ENCODE peak calls at places on chromosomes 4 and X, in nine cellular contexts. P, K, T, O, R, G, L, Q and D are unnamed samples.

GRCh38 chr4:1199556-1200331 is 27.4 kb upstream of the SPON2 start:
- DNase-seq in O (no peak), R (no peak), L (peak), Q (no peak), K (no peak), G (no peak), P (no peak), T (no peak), D (no peak)

GRCh38 chr4:119627267-119628190 is 1.1 kb downstream of the PDE5A start:
- DNase-seq in R (peak), T (peak), O (peak), P (no peak), L (peak), K (peak), G (peak), Q (no peak), D (peak)

GRCh38 chr4:59412739-59413138 is 1787.4 kb upstream of the ADGRL3 start:
- DNase-seq in O (no peak), L (no peak), G (no peak), T (no peak), Q (no peak), R (no peak), K (no peak), P (no peak), D (no peak)

GRCh38 chrX:136692271-136692670 is 44.3 kb downstream of the CD40LG start:
- DNase-seq in P (no peak), O (no peak), K (peak), G (no peak), Q (no peak), L (no peak), R (no peak), T (no peak), D (no peak)

GRCh38 chr4:37876156-37876555 is 14.7 kb upstream of the TBC1D1 start:
- DNase-seq in T (peak), O (no peak), G (no peak), R (no peak), K (no peak), P (no peak), Q (no peak), L (no peak), D (no peak)

GRCh38 chr4:16729361-16729760 is 169.1 kb downstream of the LDB2 start:
- DNase-seq in O (no peak), T (no peak), R (no peak), Q (no peak), K (no peak), G (no peak), P (no peak), L (no peak), D (no peak)

GRCh38 chr4:174084542-174084941 is 198.9 kb downstream of the FBXO8 start:
- DNase-seq in G (no peak), O (no peak), K (peak), Q (no peak), P (no peak), R (no peak), L (no peak), T (no peak), D (no peak)

GRCh38 chr4:122576261-122577188 is 44.3 kb downstream of the IL21 start:
- DNase-seq in Q (no peak), T (peak), K (peak), L (no peak), R (no peak), G (no peak), P (no peak), O (no peak), D (no peak)

GRCh38 chrX:31603411-31604120 is 531.7 kb upstream of the FTHL17 start:
- DNase-seq in T (peak), G (no peak), L (no peak), O (no peak), K (no peak), R (no peak), P (no peak), Q (no peak), D (no peak)

GRCh38 chrX:68428431-68428830 is 4.9 kb downstream of the OPHN1 start:
- DNase-seq in O (no peak), Q (no peak), P (no peak), L (no peak), T (peak), K (peak), R (no peak), G (no peak), D (no peak)

GRCh38 chr4:152436384-152436783 is 99.5 kb downstream of the FBXW7 start:
- DNase-seq in K (no peak), R (no peak), T (no peak), G (no peak), O (no peak), L (peak), P (no peak), Q (no peak), D (no peak)
- TF ChIP-seq CTCF in K (no peak), R (no peak), T (no peak), G (no peak), O (no peak), L (peak), P (no peak), Q (no peak), D (no peak)

GRCh38 chr4:167020410-167020809 is 213.9 kb downstream of the SPOCK3 start:
- DNase-seq in Q (no peak), P (no peak), L (peak), O (no peak), K (peak), G (no peak), R (no peak), T (no peak), D (no peak)
- TF ChIP-seq CTCF in Q (peak), P (no peak), L (peak), O (no peak), K (peak), G (no peak), R (no peak), T (no peak), D (no peak)

GRCh38 chrX:13955095-13955647 is 74.5 kb downstream of the GEMIN8 start:
- DNase-seq in R (no peak), L (no peak), T (no peak), G (no peak), Q (no peak), O (no peak), P (no peak), K (no peak), D (no peak)
- TF ChIP-seq CTCF in R (no peak), L (no peak), T (no peak), G (no peak), Q (no peak), O (no peak), P (no peak), K (no peak), D (no peak)

GRCh38 chrX:151153086-151153485 is 23.3 kb upstream of the GPR50 start:
- DNase-seq in T (peak), L (peak), R (no peak), O (no peak), K (peak), G (no peak), Q (peak), P (no peak), D (no peak)
- TF ChIP-seq CTCF in T (peak), L (peak), R (no peak), O (no peak), K (peak), G (no peak), Q (no peak), P (no peak), D (no peak)

DNA sequence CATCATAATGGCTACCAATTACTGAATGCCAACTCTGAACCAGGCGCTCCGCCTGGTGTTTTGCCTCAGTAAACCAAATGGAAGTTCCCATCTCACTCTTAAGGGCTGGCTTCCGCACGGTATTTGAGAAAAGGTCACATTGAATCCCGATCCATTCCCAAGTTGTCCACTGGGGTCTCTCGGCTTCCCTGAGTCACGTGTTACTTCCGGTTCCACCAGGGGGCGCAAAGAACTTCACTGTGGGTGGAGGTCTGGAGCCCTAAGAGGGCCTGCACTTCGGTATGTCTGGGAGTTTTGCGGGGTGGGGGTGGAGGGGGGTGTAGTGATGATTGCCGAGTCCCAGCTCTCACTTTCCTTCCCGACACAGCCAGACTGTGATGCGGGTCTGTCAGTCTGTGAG is 13.4 kb upstream of the NHS start:
- DNase-seq in O (no peak), R (no peak), G (no peak), K (no peak), P (no peak), T (no peak), L (peak), Q (no peak), D (no peak)
- TF ChIP-seq CTCF in O (no peak), R (no peak), G (no peak), K (no peak), P (no peak), T (peak), L (peak), Q (peak), D (peak)

DNA sequence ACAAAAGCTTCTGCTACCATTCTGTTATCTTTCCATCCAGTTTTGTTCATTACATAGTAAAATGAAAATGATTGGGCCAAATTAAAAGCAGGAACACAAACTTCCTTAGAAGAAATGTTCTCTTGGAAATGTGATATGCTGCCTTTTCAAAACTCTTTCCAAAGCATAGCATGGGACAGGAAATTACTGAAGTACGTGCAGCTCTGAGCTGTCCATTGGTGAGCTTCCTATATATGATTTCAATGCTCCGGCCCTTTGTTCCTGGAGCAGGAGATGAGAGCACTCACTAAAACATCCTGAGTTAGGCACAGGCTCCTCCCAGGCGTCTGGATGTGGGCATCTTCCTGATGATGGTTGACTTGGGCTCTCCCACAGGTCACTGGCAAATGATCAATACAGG is 33.0 kb upstream of the ANXA3 start:
- DNase-seq in P (no peak), O (no peak), G (no peak), R (no peak), T (no peak), K (peak), Q (no peak), L (no peak), D (no peak)
- TF ChIP-seq CTCF in P (no peak), O (no peak), G (no peak), R (no peak), T (no peak), K (no peak), Q (no peak), L (no peak), D (no peak)

DNA sequence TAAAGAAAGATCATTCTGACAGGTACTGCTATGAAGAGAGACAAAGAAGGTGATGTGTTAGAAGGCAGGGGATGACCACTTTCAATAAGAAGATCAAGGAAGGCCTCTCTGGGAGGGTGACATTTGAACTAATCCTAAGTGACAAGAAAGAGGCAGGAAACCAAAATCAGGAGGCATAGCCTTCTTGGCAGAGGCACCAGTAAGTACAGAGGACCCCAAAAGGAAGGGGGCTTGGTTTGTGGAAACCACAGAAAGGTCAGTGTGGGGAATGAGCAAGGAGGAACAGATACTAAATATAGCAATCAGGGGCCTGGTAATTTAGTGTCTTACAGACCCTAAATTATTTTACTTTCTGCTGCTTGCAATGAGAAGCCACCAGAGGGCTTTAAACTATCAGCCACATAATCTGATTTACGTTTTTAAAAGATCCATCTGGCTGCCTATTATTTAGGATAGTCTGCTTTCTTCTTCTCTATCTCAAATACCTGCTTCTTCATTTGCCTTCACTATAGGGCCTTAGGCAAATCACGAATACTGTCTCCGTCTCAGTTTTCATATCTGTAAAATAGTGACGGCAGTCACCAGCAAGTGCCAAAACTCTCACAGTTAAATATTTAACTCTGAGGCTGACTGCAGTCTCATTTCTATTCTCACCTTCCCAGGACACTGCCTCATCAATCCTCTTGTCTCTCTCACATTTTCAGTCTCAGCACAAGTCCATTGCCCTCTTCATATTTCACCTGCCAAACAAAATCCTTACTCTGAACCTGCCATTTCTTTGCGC is 16.7 kb downstream of the NR3C2 start:
- DNase-seq in T (no peak), L (no peak), K (no peak), Q (no peak), P (no peak), G (no peak), R (no peak), O (no peak), D (no peak)
- TF ChIP-seq CTCF in T (peak), L (peak), K (no peak), Q (no peak), P (no peak), G (no peak), R (no peak), O (peak), D (no peak)